ENCODE peak calls at places on chromosomes 6 and 20, in eight cellular contexts. U is tibial artery, Q is H9, F is H7, D is mucosa of gallbladder, Y is midbrain, R is GM13977, O is left cardiac atrium. X is an unnamed sample.

GRCh38 chr6:88376759-88377387 is 210.7 kb upstream of the CNR1 start:
- DNase-seq in U (no peak), Q (no peak), F (no peak), D (no peak), Y (no peak), R (no peak), O (no peak), X (peak)

GRCh38 chr6:46221221-46221793 is 50.5 kb upstream of the ENPP5 start:
- DNase-seq in U (no peak), Q (no peak), F (peak), D (no peak), Y (peak), R (peak), O (no peak), X (peak)

GRCh38 chr20:63116412-63117106 is 99.4 kb downstream of the YTHDF1 start:
- DNase-seq in U (no peak), Q (peak), F (peak), D (no peak), Y (peak), R (peak), O (peak), X (no peak)

GRCh38 chr6:148419430-148419829 is 76.8 kb downstream of the SASH1 start:
- DNase-seq in U (no peak), Q (no peak), F (no peak), D (no peak), Y (no peak), R (no peak), O (no peak), X (no peak)

GRCh38 chr6:17454316-17455005 is 61.1 kb downstream of the CAP2 start:
- DNase-seq in U (no peak), Q (no peak), F (no peak), D (no peak), Y (no peak), R (no peak), O (no peak), X (peak)

GRCh38 chr6:98579941-98580340 is 254.4 kb upstream of the POU3F2 start:
- DNase-seq in U (no peak), Q (no peak), F (no peak), D (no peak), Y (no peak), R (no peak), O (no peak), X (no peak)

GRCh38 chr6:7991992-7992815 is 72.0 kb downstream of the BLOC1S5 start:
- DNase-seq in U (no peak), Q (no peak), F (peak), D (peak), Y (peak), R (peak), O (peak), X (peak)

GRCh38 chr6:84065718-84066290 is 32.2 kb downstream of the MRAP2 start:
- DNase-seq in U (no peak), Q (no peak), F (no peak), D (peak), Y (no peak), R (no peak), O (no peak), X (peak)

GRCh38 chr6:133456934-133457333 is 215.8 kb downstream of the EYA4 start:
- DNase-seq in U (no peak), Q (no peak), F (peak), D (no peak), Y (no peak), R (no peak), O (no peak), X (no peak)

GRCh38 chr20:48308882-48309281 is 518.9 kb downstream of the PREX1 start:
- DNase-seq in U (no peak), Q (no peak), F (peak), D (no peak), Y (no peak), R (no peak), O (no peak), X (no peak)

GRCh38 chr6:45728674-45729073 is 287.0 kb downstream of the CLIC5 start:
- DNase-seq in U (no peak), Q (no peak), F (no peak), D (peak), Y (no peak), R (no peak), O (no peak), X (peak)

GRCh38 chr20:21607971-21608735 is 94.3 kb upstream of the NKX2-2 start:
- DNase-seq in U (no peak), Q (no peak), F (peak), D (no peak), Y (peak), R (no peak), O (peak), X (no peak)

GRCh38 chr6:112018619-112019416 is 35.1 kb upstream of the CCN6 start:
- DNase-seq in U (peak), Q (no peak), F (no peak), D (no peak), Y (no peak), R (no peak), O (peak), X (peak)

GRCh38 chr6:43978473-43979360 is 148.5 kb downstream of the MRPL14 start:
- DNase-seq in U (peak), Q (peak), F (peak), D (no peak), Y (no peak), R (no peak), O (no peak), X (peak)

GRCh38 chr20:58073945-58074920 is 154.2 kb downstream of the ANKRD60 start:
- DNase-seq in U (no peak), Q (no peak), F (no peak), D (peak), Y (no peak), R (no peak), O (peak), X (peak)

GRCh38 chr20:4082406-4083102 is 67.2 kb upstream of the RNF24 start:
- DNase-seq in U (peak), Q (peak), F (peak), D (peak), Y (no peak), R (peak), O (peak), X (peak)

GRCh38 chr6:134057478-134057877 is 5.1 kb upstream of the SLC2A12 start:
- DNase-seq in U (no peak), Q (no peak), F (no peak), D (no peak), Y (no peak), R (no peak), O (no peak), X (no peak)

GRCh38 chr6:31834704-31835375 is 7.3 kb downstream of the HSPA1B start:
- DNase-seq in U (peak), Q (no peak), F (peak), D (peak), Y (peak), R (peak), O (peak), X (no peak)

GRCh38 chr20:8557711-8558110 is 425.6 kb downstream of the PLCB1 start:
- DNase-seq in U (no peak), Q (no peak), F (no peak), D (no peak), Y (no peak), R (no peak), O (no peak), X (peak)

GRCh38 chr6:80003841-80004198 is 629 bp upstream of the TTK start:
- DNase-seq in U (no peak), Q (peak), F (peak), D (peak), Y (peak), R (peak), O (no peak), X (no peak)

GRCh38 chr20:50540620-50541605 is 30.7 kb downstream of the PTPN1 start:
- DNase-seq in U (no peak), Q (no peak), F (no peak), D (no peak), Y (no peak), R (no peak), O (no peak), X (peak)

GRCh38 chr20:47790032-47790965 is 5.0 kb upstream of the SULF2 start:
- DNase-seq in U (no peak), Q (no peak), F (no peak), D (peak), Y (no peak), R (no peak), O (no peak), X (peak)

GRCh38 chr20:64265201-64265600 is 9.7 kb downstream of the PCMTD2 start:
- DNase-seq in U (no peak), Q (no peak), F (no peak), D (no peak), Y (no peak), R (no peak), O (no peak), X (no peak)

GRCh38 chr20:50837532-50838321 is 42.9 kb downstream of the BCAS4 start:
- DNase-seq in U (peak), Q (no peak), F (no peak), D (no peak), Y (no peak), R (peak), O (peak), X (peak)

GRCh38 chr6:32792901-32793400 is 23.9 kb downstream of the HLA-DOB start:
- DNase-seq in U (no peak), Q (no peak), F (no peak), D (no peak), Y (no peak), R (no peak), O (no peak), X (no peak)

GRCh38 chr20:50193851-50194830 is 3.5 kb downstream of the CEBPB start:
- DNase-seq in U (peak), Q (no peak), F (peak), D (no peak), Y (peak), R (no peak), O (peak), X (peak)

GRCh38 chr20:51540585-51540984 is 1.9 kb downstream of the NFATC2 start:
- DNase-seq in U (no peak), Q (no peak), F (no peak), D (no peak), Y (no peak), R (no peak), O (no peak), X (no peak)

GRCh38 chr6:46453756-46454316 is 37.4 kb downstream of the RCAN2 start:
- DNase-seq in U (no peak), Q (no peak), F (no peak), D (no peak), Y (no peak), R (no peak), O (no peak), X (peak)

GRCh38 chr6:16649241-16649640 is 112.0 kb downstream of the ATXN1 start:
- DNase-seq in U (no peak), Q (no peak), F (no peak), D (no peak), Y (no peak), R (no peak), O (no peak), X (peak)

GRCh38 chr6:43532201-43532600 is 15.3 kb downstream of the POLR1C start:
- DNase-seq in U (no peak), Q (no peak), F (no peak), D (no peak), Y (no peak), R (no peak), O (no peak), X (no peak)

GRCh38 chr6:120031837-120032236 is 682.3 kb upstream of the MAN1A1 start:
- DNase-seq in U (no peak), Q (no peak), F (no peak), D (no peak), Y (no peak), R (no peak), O (no peak), X (no peak)

GRCh38 chr20:2508631-2509467 is at the start of gene ZNF343:
- DNase-seq in U (peak), Q (peak), F (peak), D (peak), Y (peak), R (peak), O (peak), X (peak)

GRCh38 chr6:52333840-52334200 is 28.1 kb upstream of the PAQR8 start:
- DNase-seq in U (no peak), Q (no peak), F (no peak), D (no peak), Y (no peak), R (no peak), O (no peak), X (no peak)

GRCh38 chr6:26457407-26457795 is 354 bp upstream of the BTN2A1 start:
- DNase-seq in U (peak), Q (peak), F (peak), D (peak), Y (no peak), R (no peak), O (peak), X (no peak)

GRCh38 chr6:75563032-75563431 is 38.6 kb upstream of the SENP6 start:
- DNase-seq in U (no peak), Q (peak), F (peak), D (no peak), Y (no peak), R (peak), O (no peak), X (peak)

GRCh38 chr6:75211920-75212590 is 6.2 kb upstream of the COL12A1 start:
- DNase-seq in U (no peak), Q (no peak), F (no peak), D (no peak), Y (no peak), R (no peak), O (no peak), X (peak)

X was measured in fibroblast of mammary gland.